ENCODE peak calls at places on chromosome 10, in six cellular contexts. S, V, D, B, Q and K are unnamed samples.

GRCh38 chr10:76868088-76868949 is 769.3 kb downstream of the KCNMA1 start:
- DNase-seq in D (no peak), Q (no peak), S (no peak), V (peak), B (peak), K (no peak)

GRCh38 chr10:2982146-2982545 is 85.2 kb upstream of the PFKP start:
- DNase-seq in V (no peak), Q (no peak), D (no peak), B (no peak), S (no peak), K (no peak)

GRCh38 chr10:64732372-64732715 is 1211.1 kb downstream of the REEP3 start:
- DNase-seq in B (no peak), S (no peak), V (no peak), Q (no peak), D (no peak), K (no peak)

GRCh38 chr10:29669149-29669548 is 34.4 kb upstream of the SVIL start:
- DNase-seq in Q (no peak), B (no peak), V (peak), D (no peak), S (no peak), K (no peak)

GRCh38 chr10:71798308-71798624 is 24.9 kb upstream of the VSIR start:
- DNase-seq in Q (no peak), S (no peak), B (no peak), V (no peak), D (no peak), K (no peak)

GRCh38 chr10:1412531-1413189 is 324.7 kb downstream of the ADARB2 start:
- DNase-seq in V (no peak), B (no peak), D (no peak), S (no peak), Q (no peak), K (no peak)

GRCh38 chr10:72011976-72012512 is 47.8 kb downstream of the CHST3 start:
- DNase-seq in Q (no peak), V (no peak), D (no peak), S (no peak), B (no peak), K (no peak)

GRCh38 chr10:124693396-124693795 is 50.8 kb downstream of the FAM53B start:
- DNase-seq in Q (no peak), B (no peak), V (no peak), S (no peak), D (no peak), K (no peak)

GRCh38 chr10:59448616-59449015 is 86.3 kb upstream of the FAM13C start:
- DNase-seq in S (no peak), Q (no peak), D (no peak), V (no peak), B (no peak), K (no peak)

GRCh38 chr10:115649217-115649616 is 556.1 kb downstream of the ATRNL1 start:
- DNase-seq in B (no peak), Q (no peak), D (no peak), S (no peak), V (no peak), K (no peak)

GRCh38 chr10:82643601-82644000 is 768.6 kb downstream of the NRG3 start:
- DNase-seq in S (no peak), B (no peak), D (peak), V (no peak), Q (no peak), K (peak)

GRCh38 chr10:131094406-131095108 is 217.0 kb downstream of the TCERG1L start:
- DNase-seq in V (peak), Q (no peak), B (peak), S (no peak), D (peak), K (peak)

GRCh38 chr10:132698761-132699391 is 87.1 kb downstream of the NKX6-2 start:
- DNase-seq in V (no peak), S (no peak), D (no peak), Q (no peak), B (no peak), K (no peak)

GRCh38 chr10:79223346-79224048 is 123.8 kb upstream of the PPIF start:
- DNase-seq in D (peak), V (no peak), B (no peak), S (peak), Q (no peak), K (peak)

GRCh38 chr10:124798781-124799180 is 2.8 kb upstream of the ABRAXAS2 start:
- DNase-seq in B (no peak), V (no peak), D (no peak), S (no peak), Q (no peak), K (no peak)

GRCh38 chr10:81348003-81348402 is 527.0 kb upstream of the NRG3 start:
- DNase-seq in Q (peak), S (no peak), B (no peak), V (no peak), D (no peak), K (no peak)

GRCh38 chr10:120415709-120416330 is 41.2 kb upstream of the PLPP4 start:
- DNase-seq in B (peak), V (peak), D (no peak), Q (no peak), S (no peak), K (no peak)

DNA sequence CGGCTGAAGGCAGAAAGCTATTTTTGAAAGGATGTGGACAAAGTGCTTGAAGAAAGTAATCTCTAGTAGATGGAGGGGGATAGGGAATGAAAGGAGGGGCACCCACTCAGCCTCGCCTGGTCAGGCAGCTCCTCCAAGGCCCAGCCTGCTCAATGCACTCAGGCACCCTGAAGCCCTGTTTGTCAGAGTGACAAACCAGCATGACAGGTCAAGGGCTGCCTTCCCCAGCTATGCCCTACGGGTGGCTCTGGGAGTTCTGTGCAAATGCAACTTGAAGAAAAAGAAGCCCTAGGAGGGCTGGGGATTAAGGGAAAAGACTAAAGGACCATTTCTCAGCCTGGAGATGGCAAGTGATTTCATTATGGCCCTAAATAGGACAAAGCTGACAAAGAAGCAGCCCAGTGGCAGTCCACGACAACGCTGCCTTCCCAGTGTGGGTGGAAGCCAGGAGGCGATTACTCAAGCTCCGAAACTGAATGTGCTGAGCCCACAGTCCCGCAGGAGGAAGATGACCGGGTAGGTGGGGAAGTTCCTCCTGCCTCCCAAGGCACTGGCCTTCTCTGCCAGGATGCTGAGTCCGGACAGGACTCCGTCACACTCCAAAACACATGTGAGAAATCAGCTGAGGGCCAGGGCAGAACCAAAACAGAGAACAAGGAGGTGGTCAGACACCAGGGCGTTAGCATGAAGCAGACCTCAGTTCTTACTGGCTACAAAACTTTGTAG is 16.3 kb downstream of the LIPA start:
- DNase-seq in D (no peak), Q (no peak), B (peak), V (no peak), S (peak), K (no peak)
- TF ChIP-seq EZH2phosphoT487 in D (no peak), Q (no peak), B (no peak), V (no peak), S (no peak), K (no peak)

GRCh38 chr10:109821672-109822071 is 101.6 kb downstream of the XPNPEP1 start:
- DNase-seq in B (no peak), V (no peak), Q (no peak), D (no peak), S (no peak), K (no peak)
- H3K4me2 ChIP-seq in B (no peak), V (no peak), Q (no peak), D (no peak), S (no peak), K (no peak)

GRCh38 chr10:127267442-127267841 is 71.1 kb upstream of the INSYN2A start:
- DNase-seq in Q (no peak), S (no peak), V (no peak), B (no peak), D (no peak), K (no peak)
- TF ChIP-seq EZH2 in Q (no peak), S (no peak), V (no peak), B (no peak), D (no peak), K (no peak)

GRCh38 chr10:103417601-103418000 is 21.2 kb downstream of the PDCD11 start:
- DNase-seq in V (no peak), S (no peak), Q (no peak), D (no peak), B (no peak), K (no peak)
- TF ChIP-seq EZH2phosphoT487 in V (no peak), S (no peak), Q (no peak), D (no peak), B (no peak), K (no peak)

GRCh38 chr10:21496285-21497176 is 29.0 kb downstream of the SKIDA1 start:
- DNase-seq in D (peak), V (peak), S (peak), Q (peak), B (peak), K (peak)

GRCh38 chr10:21498416-21498815 is 27.1 kb downstream of the SKIDA1 start:
- DNase-seq in S (no peak), Q (no peak), B (no peak), D (no peak), V (no peak), K (no peak)

GRCh38 chr10:21498977-21499376 is 26.5 kb downstream of the SKIDA1 start:
- DNase-seq in Q (no peak), B (no peak), D (peak), V (no peak), S (peak), K (no peak)

GRCh38 chr10:21495686-21496284 is 29.7 kb downstream of the SKIDA1 start:
- DNase-seq in D (peak), Q (peak), B (peak), V (peak), S (peak), K (peak)

GRCh38 chr10:21497177-21497807 is 28.2 kb downstream of the SKIDA1 start:
- DNase-seq in Q (peak), B (peak), D (peak), V (peak), S (peak), K (peak)
- H3K4me2 ChIP-seq in Q (peak), B (peak), D (peak), V (peak), S (peak), K (peak)

GRCh38 chr10:98030991-98031431 is 590 bp upstream of the CRTAC1 start:
- DNase-seq in S (peak), B (no peak), V (no peak), D (peak), Q (no peak), K (peak)

GRCh38 chr10:98031440-98031839 is 1.0 kb upstream of the CRTAC1 start:
- DNase-seq in D (no peak), V (no peak), S (no peak), B (no peak), Q (no peak), K (no peak)

GRCh38 chr10:98030093-98030821 is at the start of gene CRTAC1:
- DNase-seq in D (peak), S (peak), B (peak), V (no peak), Q (no peak), K (peak)

GRCh38 chr10:98035599-98035998 is 5.2 kb upstream of the CRTAC1 start:
- DNase-seq in Q (no peak), S (no peak), V (no peak), B (no peak), D (no peak), K (no peak)

GRCh38 chr10:98033515-98033914 is 3.1 kb upstream of the CRTAC1 start:
- DNase-seq in B (no peak), S (no peak), D (no peak), V (no peak), Q (no peak), K (no peak)
- TF ChIP-seq EZH2 in B (no peak), S (no peak), D (no peak), V (no peak), Q (no peak), K (no peak)

DNA sequence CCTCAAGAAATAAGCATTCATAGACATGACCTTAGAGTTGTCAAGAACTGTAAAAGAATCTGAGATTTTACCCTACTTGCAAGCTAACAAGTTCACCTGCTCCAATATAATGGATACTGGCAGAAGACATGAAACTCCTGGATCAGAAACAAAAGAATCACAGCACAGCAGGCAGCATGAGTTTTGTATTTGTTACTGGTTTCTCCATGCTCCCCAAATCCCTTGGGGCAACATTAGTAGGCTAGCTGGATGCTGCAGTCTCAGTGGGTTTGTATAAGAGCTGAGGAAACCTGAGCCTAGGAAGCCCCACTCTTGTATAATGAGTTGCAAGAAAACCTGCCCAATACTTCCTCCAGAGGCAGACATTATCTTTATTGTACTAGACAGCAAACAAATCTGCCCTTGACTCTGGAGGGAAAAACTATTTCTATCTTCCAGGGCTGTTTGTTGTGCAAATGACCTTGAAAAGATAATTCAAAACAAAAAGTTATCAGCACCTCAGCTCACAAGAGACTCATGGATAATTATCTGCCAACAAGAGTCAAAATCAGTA is 64.8 kb downstream of the ABLIM1 start:
- DNase-seq in S (no peak), B (no peak), D (no peak), V (no peak), Q (no peak), K (peak)
- TF ChIP-seq EZH2phosphoT487 in S (no peak), B (no peak), D (no peak), V (no peak), Q (no peak), K (no peak)

GRCh38 chr10:122461729-122462532 is 578 bp downstream of the HTRA1 start:
- DNase-seq in B (peak), Q (no peak), D (peak), V (peak), S (peak), K (peak)
- H3K4me2 ChIP-seq in B (peak), Q (no peak), D (peak), V (peak), S (peak), K (peak)

GRCh38 chr10:100683004-100683403 is 62.4 kb upstream of the PAX2 start:
- DNase-seq in B (no peak), Q (no peak), S (no peak), V (no peak), D (no peak), K (no peak)
- TF ChIP-seq EZH2 in B (no peak), Q (no peak), S (no peak), V (no peak), D (no peak), K (no peak)

GRCh38 chr10:86486856-86487255 is 34.7 kb downstream of the WAPL start:
- DNase-seq in Q (peak), D (no peak), B (no peak), V (no peak), S (no peak), K (no peak)
- TF ChIP-seq EZH2phosphoT487 in Q (no peak), D (no peak), B (no peak), V (no peak), S (no peak), K (no peak)